ENCODE peak calls at places on chromosome 19, in ten cellular contexts. U, C, R, P, V, N, D, G, F and J are unnamed samples.

GRCh38 chr19:11697284-11697855 is 41.4 kb downstream of the ZNF823 start:
- DNase-seq in U (no peak), C (no peak), R (no peak), P (no peak), V (no peak), N (no peak), D (no peak), G (no peak), F (no peak), J (no peak)

GRCh38 chr19:51339313-51339686 is 2.6 kb downstream of the VSIG10L start:
- DNase-seq in U (no peak), C (peak; percentile 66), R (no peak), P (no peak), V (no peak), N (no peak), D (no peak), G (no peak), F (no peak), J (no peak)

GRCh38 chr19:17641181-17641580 is 47.0 kb downstream of the UNC13A start:
- DNase-seq in U (no peak), C (no peak), R (no peak), P (no peak), V (no peak), N (no peak), D (no peak), G (no peak), F (no peak), J (peak; percentile 47)

GRCh38 chr19:45508931-45509691 is 1.8 kb downstream of the VASP start:
- DNase-seq in U (peak; percentile 79), C (peak; percentile 69), R (peak; percentile 57), P (peak; percentile 76), V (peak; percentile 80), N (no peak), D (peak; percentile 48), G (no peak), F (no peak), J (no peak)

GRCh38 chr19:8526345-8527062 is 12.5 kb upstream of the ZNF414 start:
- DNase-seq in U (peak; percentile 90), C (peak; percentile 96), R (peak; percentile 95), P (peak; percentile 97), V (peak; percentile 52), N (peak; percentile 78), D (peak; percentile 87), G (peak; percentile 63), F (peak; percentile 94), J (peak; percentile 98)

GRCh38 chr19:18225702-18226468 is at the start of gene PDE4C:
- DNase-seq in U (no peak), C (no peak), R (no peak), P (no peak), V (no peak), N (no peak), D (no peak), G (no peak), F (no peak), J (no peak)

GRCh38 chr19:23787106-23787505 is 28.4 kb upstream of the ZNF681 start:
- DNase-seq in U (peak; percentile 10), C (no peak), R (peak; percentile 61), P (no peak), V (no peak), N (no peak), D (peak; percentile 6), G (no peak), F (no peak), J (no peak)

GRCh38 chr19:50203281-50204080 is at the start of gene MYH14:
- DNase-seq in U (peak; percentile 3), C (peak; percentile 96), R (peak; percentile 99), P (peak; percentile 98), V (no peak), N (no peak), D (peak; percentile 34), G (no peak), F (no peak), J (peak; percentile 70)

GRCh38 chr19:51570962-51571575 is at the start of gene ZNF175:
- DNase-seq in U (peak; percentile 94), C (peak; percentile 93), R (peak; percentile 100), P (peak; percentile 97), V (peak; percentile 81), N (peak; percentile 92), D (peak; percentile 96), G (peak; percentile 96), F (peak; percentile 91), J (no peak)

GRCh38 chr19:18768997-18769891 is 21.9 kb downstream of the COMP start:
- DNase-seq in U (no peak), C (no peak), R (no peak), P (no peak), V (no peak), N (no peak), D (no peak), G (no peak), F (no peak), J (no peak)

GRCh38 chr19:40348961-40349507 is 539 bp downstream of the PLD3 start:
- DNase-seq in U (peak; percentile 60), C (peak; percentile 38), R (peak; percentile 26), P (no peak), V (no peak), N (peak; percentile 28), D (peak; percentile 79), G (peak; percentile 15), F (no peak), J (no peak)

GRCh38 chr19:45577111-45577905 is 7.3 kb downstream of the OPA3 start:
- DNase-seq in U (peak; percentile 96), C (peak; percentile 86), R (peak; percentile 95), P (no peak), V (no peak), N (peak; percentile 32), D (peak; percentile 95), G (no peak), F (no peak), J (no peak)

GRCh38 chr19:42313096-42313839 is at the start of gene TMEM145:
- DNase-seq in U (peak; percentile 59), C (peak; percentile 80), R (no peak), P (peak; percentile 84), V (peak; percentile 24), N (no peak), D (peak; percentile 30), G (no peak), F (no peak), J (no peak)
- TF ChIP-seq CTCF in U (no peak), C (peak; percentile 14), R (no peak), P (peak; percentile 21), V (no peak), N (no peak), D (no peak), G (no peak), F (no peak), J (peak; percentile 57)

GRCh38 chr19:6262519-6262918 is 17.3 kb downstream of the MLLT1 start:
- DNase-seq in U (no peak), C (no peak), R (no peak), P (no peak), V (no peak), N (no peak), D (no peak), G (no peak), F (no peak), J (peak; percentile 65)

GRCh38 chr19:6260376-6260775 is 19.4 kb downstream of the MLLT1 start:
- DNase-seq in U (no peak), C (no peak), R (no peak), P (no peak), V (no peak), N (no peak), D (no peak), G (no peak), F (no peak), J (no peak)

GRCh38 chr19:6259312-6259861 is 20.4 kb downstream of the MLLT1 start:
- DNase-seq in U (no peak), C (no peak), R (no peak), P (no peak), V (no peak), N (no peak), D (peak; percentile 24), G (no peak), F (no peak), J (no peak)

GRCh38 chr19:6261883-6262282 is 17.9 kb downstream of the MLLT1 start:
- DNase-seq in U (no peak), C (no peak), R (no peak), P (no peak), V (no peak), N (no peak), D (no peak), G (no peak), F (no peak), J (no peak)

DNA sequence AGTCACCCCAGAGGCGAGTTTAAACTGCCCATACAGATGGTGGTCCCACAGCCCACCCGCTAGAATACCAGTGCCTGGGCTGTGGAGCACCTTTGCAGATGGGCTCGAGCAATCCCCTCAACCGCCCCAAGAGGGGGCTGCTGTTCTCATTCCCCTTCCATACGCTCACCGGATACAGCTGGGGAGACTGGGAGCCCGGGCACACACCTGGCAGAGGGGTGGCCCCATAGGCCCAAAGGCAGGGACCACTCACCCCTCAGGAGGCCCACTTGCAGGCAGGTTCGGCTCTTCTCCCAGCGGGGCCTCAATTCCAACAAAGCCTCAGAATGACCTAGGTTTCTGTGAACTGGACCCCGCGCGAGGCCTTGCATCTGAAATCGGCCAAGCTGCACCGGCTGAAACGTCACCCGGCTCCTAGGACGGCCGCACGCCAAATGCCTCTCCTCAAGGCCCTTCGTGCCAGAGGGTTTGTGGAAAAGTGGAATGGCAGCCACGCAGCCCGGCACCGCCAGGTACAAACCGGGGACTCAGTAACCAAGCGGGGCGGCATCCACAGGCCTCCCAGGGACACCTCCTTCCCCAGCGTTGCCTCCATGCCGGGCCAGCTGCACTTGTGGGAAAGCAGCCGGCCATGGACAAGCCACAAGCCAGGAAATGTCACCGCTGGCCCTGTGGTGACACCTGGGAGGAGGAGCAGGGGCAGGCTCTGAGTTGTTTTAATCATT is 18.7 kb downstream of the MLLT1 start:
- DNase-seq in U (no peak), C (peak; percentile 54), R (peak; percentile 54), P (no peak), V (no peak), N (no peak), D (peak; percentile 33), G (no peak), F (no peak), J (no peak)
- TF ChIP-seq CTCF in U (peak; percentile 50), C (peak; percentile 36), R (peak; percentile 73), P (peak; percentile 70), V (no peak), N (peak; percentile 53), D (peak; percentile 61), G (peak; percentile 64), F (peak; percentile 54), J (peak; percentile 75)

DNA sequence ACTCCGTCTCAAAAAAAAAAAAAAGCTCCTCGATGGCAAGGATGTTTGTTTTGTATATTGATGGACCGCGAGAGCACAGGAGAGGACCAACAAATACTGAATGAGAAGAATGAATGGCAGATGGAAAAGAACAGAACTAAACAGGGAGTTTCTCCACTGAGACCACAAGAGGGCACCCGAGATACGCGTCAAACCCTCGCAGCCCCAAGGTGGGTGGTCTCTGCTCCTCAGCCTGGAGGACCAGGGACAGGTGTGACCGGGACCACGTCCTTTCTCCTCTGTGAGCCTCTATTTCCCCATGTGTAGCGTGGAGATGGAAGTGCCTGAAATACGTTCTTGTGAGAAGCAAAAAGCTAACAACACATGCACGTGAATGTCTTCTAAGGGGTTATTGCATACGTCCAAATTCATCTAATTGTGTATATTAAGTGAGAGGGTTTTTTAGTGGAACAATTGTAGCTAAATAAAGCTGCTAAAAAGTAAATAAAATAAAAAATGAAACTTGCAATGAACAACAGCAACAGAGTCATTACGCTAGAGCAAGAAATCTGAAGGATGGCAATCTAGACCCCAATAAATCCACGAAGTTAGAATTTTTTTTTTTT is 8.3 kb upstream of the CDC42EP5 start:
- DNase-seq in U (no peak), C (peak; percentile 79), R (peak; percentile 60), P (peak; percentile 84), V (no peak), N (no peak), D (peak; percentile 41), G (no peak), F (peak; percentile 54), J (peak; percentile 29)
- TF ChIP-seq CTCF in U (peak; percentile 74), C (peak; percentile 75), R (peak; percentile 91), P (peak; percentile 73), V (no peak), N (peak; percentile 78), D (peak; percentile 68), G (peak; percentile 78), F (peak; percentile 50), J (peak; percentile 87)

GRCh38 chr19:35045667-35046300 is 4.3 kb downstream of the HPN start:
- DNase-seq in U (no peak), C (peak; percentile 19), R (peak; percentile 24), P (no peak), V (peak; percentile 30), N (no peak), D (no peak), G (peak; percentile 37), F (no peak), J (no peak)
- TF ChIP-seq CTCF in U (peak; percentile 24), C (peak; percentile 3), R (peak; percentile 35), P (peak; percentile 39), V (no peak), N (peak; percentile 24), D (peak; percentile 10), G (peak; percentile 41), F (peak; percentile 39), J (peak; percentile 53)